ENCODE peak calls at places on chromosomes 11 and 22, in ten cellular contexts. S, H, E, Z, A, K, M, O, Q and J are unnamed samples.

GRCh38 chr11:33406241-33406640 is 149.1 kb downstream of the HIPK3 start:
- DNase-seq in M (no peak), Q (no peak), Z (no peak), A (no peak), S (no peak), O (peak; percentile 37), E (no peak), K (no peak), H (no peak), J (no peak)

GRCh38 chr11:117529767-117530166 is 202.1 kb downstream of the CEP164 start:
- DNase-seq in S (no peak), M (no peak), Q (no peak), O (peak; percentile 96), Z (no peak), A (no peak), K (no peak), E (no peak), H (no peak), J (no peak)

GRCh38 chr22:29623553-29624169 is 20.2 kb downstream of the NF2 start:
- DNase-seq in O (no peak), H (peak; percentile 4), A (no peak), E (no peak), M (peak; percentile 30), Q (no peak), S (no peak), K (no peak), Z (no peak), J (no peak)

GRCh38 chr22:40015346-40015976 is 20.7 kb downstream of the FAM83F start:
- DNase-seq in S (no peak), O (no peak), M (no peak), K (no peak), Q (no peak), H (no peak), A (no peak), E (no peak), Z (no peak), J (no peak)

GRCh38 chr22:30754971-30755759 is 60.5 kb downstream of the OSBP2 start:
- DNase-seq in Q (peak; percentile 40), M (peak; percentile 81), A (peak; percentile 45), S (peak; percentile 69), E (peak; percentile 66), Z (peak; percentile 33), K (peak; percentile 77), O (peak; percentile 67), H (peak; percentile 12), J (peak; percentile 22)

GRCh38 chr11:128949791-128950454 is 7.3 kb upstream of the TP53AIP1 start:
- DNase-seq in M (no peak), A (no peak), S (no peak), H (no peak), Z (no peak), Q (no peak), K (peak; percentile 18), E (no peak), O (no peak), J (no peak)

GRCh38 chr11:7353100-7353499 is 101.4 kb downstream of the SYT9 start:
- DNase-seq in E (no peak), S (peak; percentile 58), H (no peak), M (peak; percentile 19), Q (peak; percentile 2), A (no peak), O (no peak), Z (no peak), K (peak; percentile 5), J (no peak)

GRCh38 chr11:17585911-17586695 is 39.0 kb downstream of the OTOG start:
- DNase-seq in S (no peak), O (no peak), K (no peak), H (no peak), A (no peak), Z (no peak), E (no peak), M (no peak), Q (no peak), J (no peak)

GRCh38 chr22:24337894-24338645 is 67.4 kb downstream of the SPECC1L start:
- DNase-seq in K (no peak), E (no peak), S (no peak), A (no peak), M (no peak), Z (no peak), Q (no peak), O (no peak), H (no peak), J (no peak)

GRCh38 chr22:42800731-42801536 is 56.1 kb downstream of the ARFGAP3 start:
- DNase-seq in Z (peak; percentile 80), S (no peak), K (no peak), M (no peak), O (peak; percentile 31), Q (no peak), E (no peak), A (no peak), H (no peak), J (no peak)

GRCh38 chr11:112523477-112523876 is 262.8 kb upstream of the PLET1 start:
- DNase-seq in S (peak; percentile 11), H (no peak), M (no peak), E (no peak), A (no peak), O (peak; percentile 72), Z (no peak), K (peak; percentile 24), Q (no peak), J (no peak)

GRCh38 chr11:36037031-36037430 is 93.2 kb downstream of the LDLRAD3 start:
- DNase-seq in E (no peak), S (no peak), Z (no peak), A (no peak), M (no peak), Q (no peak), H (no peak), O (no peak), K (no peak), J (no peak)

GRCh38 chr22:43343262-43343988 is at the start of gene SCUBE1:
- DNase-seq in H (peak; percentile 30), A (no peak), Z (peak; percentile 5), K (peak; percentile 50), Q (peak; percentile 52), S (no peak), E (peak; percentile 68), O (no peak), M (peak; percentile 50), J (no peak)

GRCh38 chr11:78138694-78139421 is 568 bp downstream of the ALG8 start:
- DNase-seq in O (no peak), A (no peak), K (peak; percentile 14), Z (peak; percentile 68), Q (peak; percentile 31), E (peak; percentile 27), M (peak; percentile 71), S (peak; percentile 45), H (no peak), J (no peak)

GRCh38 chr11:10454902-10455631 is at the start of gene AMPD3:
- DNase-seq in Z (peak; percentile 49), S (peak; percentile 81), H (no peak), K (peak; percentile 99), A (peak; percentile 92), O (peak; percentile 43), E (peak; percentile 91), Q (no peak), M (no peak), J (peak; percentile 92)

GRCh38 chr11:60085909-60086308 is 2.6 kb upstream of the MS4A2 start:
- DNase-seq in E (no peak), O (no peak), H (no peak), K (no peak), A (no peak), S (no peak), Q (no peak), M (no peak), Z (no peak), J (no peak)

GRCh38 chr11:94694309-94695060 is 73.7 kb upstream of the AMOTL1 start:
- DNase-seq in A (no peak), O (no peak), K (no peak), Q (no peak), Z (no peak), H (no peak), S (peak; percentile 2), E (no peak), M (no peak), J (no peak)

GRCh38 chr11:62573006-62573591 is 592 bp downstream of the EEF1G start:
- DNase-seq in H (peak; percentile 12), O (no peak), Z (peak; percentile 22), K (peak; percentile 45), M (peak; percentile 60), A (no peak), Q (no peak), E (peak; percentile 17), S (peak; percentile 30), J (no peak)

GRCh38 chr11:112634551-112634950 is 326.7 kb upstream of the NCAM1 start:
- DNase-seq in Z (no peak), K (no peak), E (no peak), A (no peak), O (peak; percentile 43), Q (no peak), M (no peak), H (no peak), S (no peak), J (no peak)

GRCh38 chr11:78932757-78933156 is 358.1 kb upstream of the NARS2 start:
- DNase-seq in M (no peak), Z (no peak), E (no peak), S (no peak), A (no peak), O (no peak), Q (no peak), K (no peak), H (no peak), J (no peak)

GRCh38 chr11:18245396-18245795 is 3.1 kb downstream of the SAA2 start:
- DNase-seq in Q (no peak), K (no peak), H (no peak), M (no peak), S (no peak), Z (no peak), A (no peak), O (no peak), E (no peak), J (no peak)